ENCODE peak calls at places on chromosomes 7 and 10, in nine cellular contexts. W, G, N, J, F, V, H, S and O are unnamed samples.
A peak's percentile ranks its signal among the peaks of the same experiment; 100 is the strongest.

GRCh38 chr7:118153551-118154177 is 30.3 kb upstream of the LSM8 start:
- DNase-seq in H (no peak), N (peak; percentile 57), G (peak; percentile 49), F (no peak), V (no peak), J (peak; percentile 42), S (peak; percentile 47), W (peak; percentile 61), O (no peak)

GRCh38 chr10:510415-510881 is 179.0 kb downstream of the DIP2C start:
- DNase-seq in J (no peak), F (no peak), V (no peak), H (peak; percentile 49), N (peak; percentile 38), S (peak; percentile 84), W (no peak), G (no peak), O (no peak)

GRCh38 chr7:47474937-47475879 is 106.7 kb downstream of the TNS3 start:
- DNase-seq in H (peak; percentile 96), G (peak; percentile 93), V (peak; percentile 50), F (no peak), N (peak; percentile 91), S (peak; percentile 18), J (no peak), W (peak; percentile 97), O (peak; percentile 97)

GRCh38 chr10:588246-589165 is 101.0 kb downstream of the DIP2C start:
- DNase-seq in F (no peak), V (no peak), G (no peak), S (peak; percentile 9), J (no peak), H (peak; percentile 93), N (no peak), W (peak; percentile 76), O (no peak)

GRCh38 chr7:22143496-22143895 is 197.8 kb upstream of the CDCA7L start:
- DNase-seq in J (no peak), V (no peak), W (no peak), N (no peak), S (no peak), G (no peak), H (no peak), F (no peak), O (no peak)

GRCh38 chr10:48455392-48456151 is 149.1 kb downstream of the MAPK8 start:
- DNase-seq in G (no peak), W (no peak), F (no peak), V (peak; percentile 10), S (no peak), N (no peak), J (no peak), H (peak; percentile 85), O (peak; percentile 39)

GRCh38 chr7:36614954-36615353 is 109.3 kb downstream of the AOAH start:
- DNase-seq in G (no peak), H (no peak), F (no peak), J (no peak), V (no peak), N (no peak), W (no peak), S (no peak), O (no peak)

GRCh38 chr10:75431180-75432111 is at the start of gene LRMDA:
- DNase-seq in V (no peak), H (peak; percentile 95), S (no peak), W (peak; percentile 45), F (no peak), N (peak; percentile 45), G (peak; percentile 58), J (peak; percentile 54), O (peak; percentile 59)

GRCh38 chr10:49649936-49650723 is 29.3 kb upstream of the C10orf53 start:
- DNase-seq in G (no peak), F (no peak), N (no peak), J (no peak), V (no peak), W (no peak), S (no peak), H (no peak), O (no peak)

GRCh38 chr10:126478600-126478999 is 90.3 kb upstream of the ADAM12 start:
- DNase-seq in F (no peak), G (no peak), H (no peak), V (no peak), J (no peak), N (no peak), W (peak; percentile 29), S (no peak), O (no peak)

GRCh38 chr10:16909961-16910794 is 93.0 kb upstream of the RSU1 start:
- DNase-seq in N (no peak), J (no peak), H (no peak), F (no peak), W (peak; percentile 32), G (no peak), S (no peak), V (no peak), O (no peak)

GRCh38 chr10:83965473-83965872 is 173.8 kb upstream of the GHITM start:
- DNase-seq in N (no peak), W (no peak), H (no peak), F (no peak), V (no peak), S (no peak), J (no peak), G (no peak), O (no peak)
- TF ChIP-seq CTCF in N (no peak), W (no peak), H (no peak), F (no peak), V (no peak), S (no peak), J (no peak), G (no peak), O (no peak)

DNA sequence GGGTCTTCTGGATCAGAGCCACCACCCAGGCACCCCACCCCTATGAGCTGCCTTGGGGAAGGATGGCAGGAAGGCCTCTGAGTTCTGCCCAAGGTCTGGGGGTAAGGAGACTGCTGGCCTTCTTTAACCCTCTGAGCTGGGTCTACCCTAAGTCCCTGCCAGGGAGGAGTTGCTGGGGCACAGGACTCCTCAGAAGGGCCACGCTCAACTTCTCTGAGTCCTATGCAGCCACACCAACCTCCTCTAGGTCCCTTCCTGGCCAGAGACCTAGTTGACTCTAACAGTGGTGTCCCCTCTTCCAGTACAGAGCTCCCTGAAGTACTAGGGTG is 2.6 kb upstream of the NEURL1 start:
- DNase-seq in S (no peak), G (no peak), N (no peak), J (no peak), V (no peak), F (no peak), W (no peak), H (no peak), O (no peak)
- TF ChIP-seq CTCF in S (no peak), G (no peak), N (no peak), J (no peak), V (no peak), F (no peak), W (no peak), H (no peak), O (no peak)

GRCh38 chr7:1666251-1666778 is 3.8 kb upstream of the ELFN1 start:
- DNase-seq in F (no peak), W (no peak), N (no peak), J (peak; percentile 35), S (no peak), H (peak; percentile 98), V (peak; percentile 19), G (peak; percentile 34), O (peak; percentile 40)
- TF ChIP-seq CTCF in F (no peak), W (no peak), N (no peak), J (no peak), S (no peak), H (no peak), V (no peak), G (no peak), O (no peak)

GRCh38 chr7:127546313-127546712 is 39.1 kb downstream of the GCC1 start:
- DNase-seq in J (no peak), N (no peak), V (no peak), F (no peak), W (no peak), H (no peak), S (no peak), G (no peak), O (no peak)

GRCh38 chr7:127551941-127552340 is 33.5 kb downstream of the GCC1 start:
- DNase-seq in W (no peak), F (no peak), J (no peak), H (no peak), S (no peak), V (no peak), G (no peak), N (no peak), O (no peak)

GRCh38 chr7:127550247-127550646 is 35.1 kb downstream of the GCC1 start:
- DNase-seq in G (no peak), J (no peak), W (peak; percentile 2), H (peak; percentile 29), V (no peak), N (no peak), F (no peak), S (peak; percentile 2), O (no peak)
- TF ChIP-seq CTCF in G (no peak), J (peak; percentile 37), W (peak; percentile 41), H (peak; percentile 39), V (no peak), N (peak; percentile 23), F (no peak), S (peak; percentile 54), O (no peak)

DNA sequence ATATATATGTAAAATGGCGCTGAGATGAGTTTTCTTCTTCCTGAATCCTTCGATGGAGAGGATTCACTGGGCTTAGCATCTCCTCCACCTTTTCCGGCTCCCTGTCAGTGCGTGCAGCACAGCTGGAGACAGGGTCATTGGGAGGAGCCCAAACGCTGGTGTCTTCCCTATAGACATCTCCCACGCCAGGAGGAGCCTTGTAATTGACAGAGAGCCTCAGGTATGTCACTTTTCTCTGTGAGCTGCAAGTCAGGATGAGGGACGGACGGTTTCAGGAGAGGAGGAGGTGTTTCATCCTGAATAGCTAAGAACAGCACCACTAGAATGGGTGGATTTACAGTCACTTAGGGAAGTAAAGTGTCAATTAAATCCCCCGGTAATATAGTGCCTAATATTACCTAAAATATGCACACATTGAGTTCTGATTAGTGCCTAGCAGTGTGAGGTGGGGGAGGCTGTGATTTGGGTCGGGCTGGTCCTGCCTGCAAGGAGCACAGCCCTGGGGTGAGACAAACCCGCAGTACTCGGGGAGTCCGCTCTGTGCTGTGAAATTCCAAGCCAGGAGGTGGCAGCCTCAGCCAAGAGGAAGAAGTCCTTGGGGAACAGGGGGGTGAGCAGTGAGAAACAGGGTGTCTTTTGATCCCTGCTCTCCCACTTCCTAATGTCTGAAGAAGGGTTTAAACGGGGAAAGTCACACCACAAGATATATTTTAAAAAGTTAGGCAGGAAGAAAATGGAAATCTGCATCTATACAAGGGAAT is 28.2 kb downstream of the IL15RA start:
- DNase-seq in H (peak; percentile 90), N (peak; percentile 77), S (peak; percentile 61), J (peak; percentile 62), V (no peak), W (peak; percentile 86), F (peak; percentile 34), G (peak; percentile 57), O (no peak)
- TF ChIP-seq CTCF in H (peak; percentile 67), N (peak; percentile 69), S (peak; percentile 79), J (no peak), V (no peak), W (peak; percentile 85), F (no peak), G (peak; percentile 57), O (peak; percentile 33)